ENCODE peak calls at places on chromosome 18, in five cellular contexts. W is cardiac fibroblast; J is heart right ventricle; V is left cardiac atrium; B is stimulated activated CD4-positive, alpha-beta T cell treated with anti-CD3 and anti-CD28 coated beads, Interleukin-4, amount 100 ng/mL, for 1 hour. F is an unnamed sample.
A peak's percentile ranks its signal among the peaks of the same experiment; 100 is the strongest.

GRCh38 chr18:79803611-79804051 is 5.9 kb downstream of the KCNG2 start:
- DNase-seq in W (no peak), J (no peak), V (no peak), B (no peak), F (no peak)

GRCh38 chr18:41038071-41038470 is 917.0 kb upstream of the PIK3C3 start:
- DNase-seq in W (peak; percentile 13), J (no peak), V (no peak), B (no peak), F (no peak)

GRCh38 chr18:35029103-35029502 is 12.1 kb upstream of the MAPRE2 start:
- DNase-seq in W (peak; percentile 52), J (peak; percentile 14), V (peak; percentile 44), B (no peak), F (peak; percentile 71)

GRCh38 chr18:79493801-79494211 is 98.1 kb downstream of the NFATC1 start:
- DNase-seq in W (no peak), J (no peak), V (peak; percentile 18), B (no peak), F (no peak)

GRCh38 chr18:75760208-75760607 is 332.7 kb upstream of the SMIM21 start:
- DNase-seq in W (no peak), J (no peak), V (no peak), B (no peak), F (no peak)

GRCh38 chr18:76493213-76494107 is 1.6 kb downstream of the ZNF516 start:
- DNase-seq in W (peak; percentile 30), J (no peak), V (no peak), B (no peak), F (peak; percentile 72)

GRCh38 chr18:21826196-21826595 is 85.6 kb downstream of the MIB1 start:
- DNase-seq in W (peak; percentile 72), J (no peak), V (no peak), B (no peak), F (peak; percentile 86)

GRCh38 chr18:25097119-25098114 is 254.5 kb downstream of the ZNF521 start:
- DNase-seq in W (peak; percentile 22), J (no peak), V (no peak), B (no peak), F (no peak)

GRCh38 chr18:50283469-50284209 is 2.3 kb upstream of the MBD1 start:
- DNase-seq in W (no peak), J (no peak), V (no peak), B (no peak), F (no peak)

GRCh38 chr18:65610939-65611338 is 139.9 kb upstream of the CDH7 start:
- DNase-seq in W (no peak), J (no peak), V (no peak), B (no peak), F (no peak)

GRCh38 chr18:69948919-69949537 is 1.4 kb upstream of the CD226 start:
- DNase-seq in W (peak; percentile 60), J (peak; percentile 14), V (peak; percentile 56), B (peak; percentile 54), F (peak; percentile 20)

GRCh38 chr18:30999887-31000628 is 42.5 kb downstream of the DSC3 start:
- DNase-seq in W (no peak), J (no peak), V (no peak), B (no peak), F (no peak)

GRCh38 chr18:5515007-5515744 is 28.6 kb downstream of the EPB41L3 start:
- DNase-seq in W (no peak), J (no peak), V (no peak), B (no peak), F (no peak)

GRCh38 chr18:25187582-25188291 is 164.2 kb downstream of the ZNF521 start:
- DNase-seq in W (no peak), J (no peak), V (no peak), B (no peak), F (no peak)

GRCh38 chr18:65477450-65477849 is 273.4 kb upstream of the CDH7 start:
- DNase-seq in W (no peak), J (no peak), V (no peak), B (no peak), F (no peak)

GRCh38 chr18:26322892-26323653 is 96.8 kb downstream of the TAF4B start:
- DNase-seq in W (peak; percentile 20), J (no peak), V (no peak), B (no peak), F (peak; percentile 67)

GRCh38 chr18:35201502-35201901 is 39.3 kb upstream of the ZNF397 start:
- DNase-seq in W (no peak), J (no peak), V (no peak), B (no peak), F (no peak)

GRCh38 chr18:9296233-9297006 is 38.2 kb upstream of the TWSG1 start:
- DNase-seq in W (no peak), J (no peak), V (no peak), B (no peak), F (no peak)

GRCh38 chr18:6489977-6490376 is 75.3 kb upstream of the L3MBTL4 start:
- DNase-seq in W (no peak), J (no peak), V (no peak), B (no peak), F (no peak)

GRCh38 chr18:69830189-69830588 is 117.5 kb downstream of the CD226 start:
- DNase-seq in W (no peak), J (no peak), V (no peak), B (no peak), F (no peak)

GRCh38 chr18:55284614-55285013 is 303.4 kb downstream of the TCF4 start:
- DNase-seq in W (no peak), J (no peak), V (no peak), B (no peak), F (no peak)

GRCh38 chr18:40824291-40824690 is 1130.7 kb upstream of the PIK3C3 start:
- DNase-seq in W (no peak), J (no peak), V (no peak), B (no peak), F (no peak)

GRCh38 chr18:1659190-1659589 is 754.5 kb downstream of the ADCYAP1 start:
- DNase-seq in W (no peak), J (no peak), V (no peak), B (no peak), F (no peak)

GRCh38 chr18:31274915-31275314 is 43.0 kb upstream of the DSG1 start:
- DNase-seq in W (peak; percentile 61), J (peak; percentile 65), V (peak; percentile 84), B (no peak), F (peak; percentile 26)

GRCh38 chr18:23689031-23689615 is at the start of gene LAMA3:
- DNase-seq in W (peak; percentile 35), J (peak; percentile 45), V (peak; percentile 67), B (peak; percentile 32), F (peak; percentile 30)

GRCh38 chr18:69705987-69706386 is 241.7 kb downstream of the CD226 start:
- DNase-seq in W (no peak), J (no peak), V (no peak), B (no peak), F (no peak)

GRCh38 chr18:12943200-12943599 is 4.6 kb upstream of the SEH1L start:
- DNase-seq in W (no peak), J (no peak), V (no peak), B (no peak), F (peak; percentile 54)

GRCh38 chr18:79478484-79479113 is 82.9 kb downstream of the NFATC1 start:
- DNase-seq in W (no peak), J (no peak), V (peak; percentile 12), B (no peak), F (no peak)

GRCh38 chr18:33596178-33596854 is 18.3 kb downstream of the ASXL3 start:
- DNase-seq in W (peak; percentile 12), J (no peak), V (no peak), B (no peak), F (peak; percentile 81)